ENCODE peak calls at places on chromosomes 7 and 10, in six cellular contexts. R is lower lobe of right lung, C is fibroblast of lung, Y is cardiac fibroblast, I is thyroid gland, F is heart left ventricle. O is an unnamed sample.

GRCh38 chr7:111049971-111050680 is 40.8 kb upstream of the LRRN3 start:
- DNase-seq in R (no peak), C (no peak), Y (no peak), I (no peak), F (no peak), O (no peak)

GRCh38 chr7:88218428-88218745 is 1.5 kb downstream of the SRI start:
- DNase-seq in R (no peak), C (no peak), Y (no peak), I (no peak), F (no peak), O (no peak)

GRCh38 chr7:129896568-129897382 is 56.0 kb downstream of the UBE2H start:
- DNase-seq in R (no peak), C (no peak), Y (peak), I (no peak), F (no peak), O (no peak)

GRCh38 chr7:50306491-50307367 is 2.2 kb downstream of the IKZF1 start:
- DNase-seq in R (no peak), C (no peak), Y (no peak), I (no peak), F (no peak), O (no peak)

GRCh38 chr10:128367807-128368206 is 241.6 kb upstream of the MKI67 start:
- DNase-seq in R (no peak), C (no peak), Y (no peak), I (no peak), F (no peak), O (no peak)

GRCh38 chr10:32171213-32171612 is 115.0 kb upstream of the KIF5B start:
- DNase-seq in R (no peak), C (no peak), Y (no peak), I (peak), F (no peak), O (no peak)

GRCh38 chr7:128835790-128836641 is 5.8 kb downstream of the FLNC start:
- DNase-seq in R (peak), C (peak), Y (peak), I (no peak), F (peak), O (peak)

GRCh38 chr10:58399410-58399809 is 14.2 kb downstream of the TFAM start:
- DNase-seq in R (no peak), C (no peak), Y (peak), I (no peak), F (no peak), O (peak)

DNA sequence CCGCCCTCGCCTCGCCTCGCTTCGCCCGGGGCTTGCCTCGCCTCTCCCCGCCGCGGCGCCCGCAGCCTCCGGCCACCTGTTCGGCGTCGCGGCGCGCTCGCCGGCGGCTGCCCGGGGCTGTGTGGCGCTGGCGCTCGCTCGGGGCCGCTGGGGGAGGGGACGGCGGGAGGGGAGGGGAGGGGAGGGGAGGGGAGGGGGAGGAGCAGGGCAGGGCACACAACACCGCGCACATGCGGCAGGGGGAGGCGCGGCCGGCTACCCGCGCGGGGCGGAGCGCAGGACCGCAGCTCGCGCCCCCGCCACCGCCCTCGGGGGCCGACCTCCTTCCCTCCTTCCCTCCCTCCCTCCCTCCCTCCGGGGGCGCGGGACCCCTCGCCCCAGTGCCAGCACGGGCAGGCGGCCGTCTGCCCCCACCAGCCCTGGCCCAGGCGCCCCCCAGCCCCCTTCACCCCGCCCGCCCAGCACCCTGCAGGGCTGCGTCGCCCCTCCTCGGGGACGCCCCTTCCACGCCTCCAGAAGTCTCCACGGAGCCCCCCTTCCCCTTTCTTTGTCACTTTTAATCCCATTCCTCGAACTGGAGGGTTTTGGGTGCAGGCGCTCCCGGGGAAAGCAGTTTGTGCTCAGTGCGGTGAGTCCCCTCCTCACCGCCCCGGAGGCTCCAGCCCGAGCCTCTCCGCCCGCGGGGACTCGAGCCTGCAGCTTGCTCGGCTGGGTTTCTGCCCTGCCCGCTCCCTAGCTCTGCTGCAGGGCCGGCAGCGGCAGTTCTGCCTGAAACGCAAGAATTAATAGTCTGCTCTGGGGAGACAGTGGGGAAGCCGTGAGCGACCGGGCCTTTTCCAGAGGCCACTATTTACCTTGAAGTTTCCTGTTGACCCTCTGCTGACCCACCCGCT is at the start of gene PARD3:
- DNase-seq in R (peak), C (peak), Y (peak), I (peak), F (peak), O (peak)
- H3K4me3 ChIP-seq in R (peak), C (peak), Y (peak), I (peak), F (peak), O (peak)

DNA sequence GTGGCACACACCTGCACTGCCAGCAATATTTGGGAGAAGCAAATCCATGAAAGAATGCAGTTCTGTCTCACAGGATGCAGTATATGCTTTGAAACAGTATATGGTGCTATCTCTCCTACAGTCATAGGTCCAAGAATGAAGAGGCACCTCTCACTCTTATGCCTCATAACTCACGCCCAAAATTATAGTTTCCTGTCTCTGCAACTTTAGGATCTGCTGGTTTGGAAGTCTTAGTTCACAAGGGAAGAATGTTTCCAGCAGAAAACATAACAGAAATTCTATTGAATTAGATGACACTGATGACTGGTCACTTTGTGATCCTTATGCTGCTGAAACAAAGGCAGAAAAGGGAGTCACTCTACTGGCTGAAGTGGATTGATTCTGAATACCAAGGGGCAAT is 5.7 kb downstream of the C10orf67 start:
- DNase-seq in R (no peak), C (no peak), Y (no peak), I (no peak), F (no peak), O (no peak)
- TF ChIP-seq CTCF in R (no peak), C (no peak), Y (no peak), I (no peak), F (no peak), O (no peak)

GRCh38 chr7:5426226-5426475 is 2.5 kb upstream of the TNRC18 start:
- DNase-seq in R (no peak), C (peak), Y (peak), I (no peak), F (no peak), O (peak)

GRCh38 chr7:5429253-5429856 is 5.7 kb upstream of the TNRC18 start:
- DNase-seq in R (peak), C (peak), Y (peak), I (peak), F (peak), O (peak)

GRCh38 chr7:5430612-5430947 is 6.9 kb upstream of the TNRC18 start:
- DNase-seq in R (no peak), C (no peak), Y (no peak), I (no peak), F (no peak), O (no peak)

GRCh38 chr7:5429857-5430611 is 6.4 kb upstream of the TNRC18 start:
- DNase-seq in R (peak), C (peak), Y (peak), I (peak), F (peak), O (no peak)

GRCh38 chr7:5428470-5429252 is 5.0 kb upstream of the TNRC18 start:
- DNase-seq in R (peak), C (peak), Y (peak), I (peak), F (peak), O (peak)
- H3K4me3 ChIP-seq in R (peak), C (peak), Y (peak), I (no peak), F (peak), O (peak)

GRCh38 chr10:14052926-14053325 is 277.8 kb downstream of the FRMD4A start:
- DNase-seq in R (no peak), C (no peak), Y (no peak), I (no peak), F (no peak), O (no peak)
- TF ChIP-seq CTCF in R (no peak), C (no peak), Y (no peak), I (no peak), F (no peak), O (no peak)

GRCh38 chr7:17617380-17617779 is 318.9 kb downstream of the AHR start:
- DNase-seq in R (no peak), C (no peak), Y (no peak), I (no peak), F (no peak), O (no peak)

GRCh38 chr7:17618652-17618974 is 320.2 kb downstream of the AHR start:
- DNase-seq in R (no peak), C (no peak), Y (no peak), I (no peak), F (no peak), O (no peak)

GRCh38 chr7:17619194-17619818 is 320.9 kb downstream of the AHR start:
- DNase-seq in R (no peak), C (no peak), Y (no peak), I (no peak), F (no peak), O (no peak)

GRCh38 chr7:17620588-17620987 is 319.7 kb downstream of the SNX13 start:
- DNase-seq in R (no peak), C (peak), Y (no peak), I (no peak), F (no peak), O (no peak)

DNA sequence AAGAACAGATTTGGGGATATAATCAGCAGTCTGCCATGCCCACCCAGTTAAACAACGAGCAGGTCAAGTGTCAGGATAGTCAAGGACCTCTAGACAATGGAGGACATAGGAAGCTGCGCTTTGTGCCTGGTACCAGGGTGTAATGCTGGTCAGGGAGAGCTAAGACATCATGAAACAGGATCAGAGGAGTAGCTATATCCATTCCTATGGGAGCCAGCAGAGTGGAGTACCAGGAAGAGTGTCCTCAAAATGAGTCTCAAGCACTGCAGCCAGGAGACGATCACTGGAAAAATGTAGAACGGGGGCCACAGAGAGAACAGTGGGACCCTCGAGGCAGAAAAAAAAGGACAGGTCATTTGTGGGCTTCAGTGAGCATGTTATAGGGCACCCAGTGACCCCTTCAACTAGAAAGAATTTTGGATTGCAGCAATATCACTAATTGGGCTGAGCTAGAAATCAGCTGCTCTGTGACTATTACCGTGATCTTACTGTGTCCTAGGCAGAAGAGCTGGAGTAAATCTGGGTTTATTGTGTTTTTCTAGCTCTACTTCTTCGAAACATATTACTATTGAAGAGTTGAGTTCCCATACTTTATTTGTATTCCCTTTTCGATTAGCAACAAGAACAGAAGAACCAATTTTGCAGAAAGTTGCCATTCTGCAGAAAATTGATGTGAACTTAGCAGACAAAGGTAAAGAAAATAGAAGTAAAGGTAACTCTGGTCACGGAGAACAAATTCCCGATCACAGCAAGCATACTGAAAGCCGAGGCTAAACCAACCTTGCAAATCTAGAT is 319.6 kb downstream of the AHR start:
- DNase-seq in R (no peak), C (no peak), Y (no peak), I (no peak), F (no peak), O (no peak)
- H3K4me3 ChIP-seq in R (no peak), C (no peak), Y (no peak), I (no peak), F (no peak), O (no peak)

O was measured in fibroblast of pulmonary artery.